ENCODE peak calls at places on chromosome 2, in ten cellular contexts. One of them, this sample, is unnamed.

GRCh38 chr2:178865121-178865520 is 57.9 kb upstream of the TTN start:
- DNase-seq in NCI-H1105 treated with DMSO at 0.1 percent for 48 hours: no peak
- DNase-seq in left lung: no peak
- DNase-seq in adipocyte: no peak
- DNase-seq in caudate nucleus: no peak
- DNase-seq in EH: peak
- DNase-seq in nephron progenitor cell: no peak
- DNase-seq in AG04450: no peak
- DNase-seq in activated T-helper 1 cell treated with anti-CD3 and anti-CD28 coated beads, Interleukin-2, amount 50 U/mL, for 16 hours: no peak
- DNase-seq in progenitor cell of endocrine pancreas: no peak
- DNase-seq in this sample: no peak

GRCh38 chr2:33848486-33848885 is 249.4 kb upstream of the FAM98A start:
- DNase-seq in NCI-H1105 treated with DMSO at 0.1 percent for 48 hours: no peak
- DNase-seq in left lung: no peak
- DNase-seq in adipocyte: peak
- DNase-seq in caudate nucleus: no peak
- DNase-seq in EH: peak
- DNase-seq in nephron progenitor cell: no peak
- DNase-seq in AG04450: peak
- DNase-seq in activated T-helper 1 cell treated with anti-CD3 and anti-CD28 coated beads, Interleukin-2, amount 50 U/mL, for 16 hours: no peak
- DNase-seq in progenitor cell of endocrine pancreas: no peak
- DNase-seq in this sample: no peak

GRCh38 chr2:149645391-149645790 is 57.8 kb upstream of the MMADHC start:
- DNase-seq in NCI-H1105 treated with DMSO at 0.1 percent for 48 hours: no peak
- DNase-seq in left lung: no peak
- DNase-seq in adipocyte: peak
- DNase-seq in caudate nucleus: no peak
- DNase-seq in EH: peak
- DNase-seq in nephron progenitor cell: no peak
- DNase-seq in AG04450: no peak
- DNase-seq in activated T-helper 1 cell treated with anti-CD3 and anti-CD28 coated beads, Interleukin-2, amount 50 U/mL, for 16 hours: no peak
- DNase-seq in progenitor cell of endocrine pancreas: no peak
- DNase-seq in this sample: no peak

GRCh38 chr2:217774232-217774631 is 228.6 kb downstream of the TNS1 start:
- DNase-seq in NCI-H1105 treated with DMSO at 0.1 percent for 48 hours: no peak
- DNase-seq in left lung: no peak
- DNase-seq in adipocyte: no peak
- DNase-seq in caudate nucleus: no peak
- DNase-seq in EH: no peak
- DNase-seq in nephron progenitor cell: no peak
- DNase-seq in AG04450: no peak
- DNase-seq in activated T-helper 1 cell treated with anti-CD3 and anti-CD28 coated beads, Interleukin-2, amount 50 U/mL, for 16 hours: no peak
- DNase-seq in progenitor cell of endocrine pancreas: no peak
- DNase-seq in this sample: no peak

GRCh38 chr2:42298132-42298531 is 62.9 kb downstream of the COX7A2L start:
- DNase-seq in NCI-H1105 treated with DMSO at 0.1 percent for 48 hours: no peak
- DNase-seq in left lung: no peak
- DNase-seq in adipocyte: peak
- DNase-seq in caudate nucleus: no peak
- DNase-seq in EH: peak
- DNase-seq in nephron progenitor cell: no peak
- DNase-seq in AG04450: no peak
- DNase-seq in activated T-helper 1 cell treated with anti-CD3 and anti-CD28 coated beads, Interleukin-2, amount 50 U/mL, for 16 hours: no peak
- DNase-seq in progenitor cell of endocrine pancreas: no peak
- DNase-seq in this sample: no peak

GRCh38 chr2:44295113-44295512 is 19.8 kb downstream of the SLC3A1 start:
- DNase-seq in NCI-H1105 treated with DMSO at 0.1 percent for 48 hours: no peak
- DNase-seq in left lung: no peak
- DNase-seq in adipocyte: no peak
- DNase-seq in caudate nucleus: no peak
- DNase-seq in EH: no peak
- DNase-seq in nephron progenitor cell: no peak
- DNase-seq in AG04450: no peak
- DNase-seq in activated T-helper 1 cell treated with anti-CD3 and anti-CD28 coated beads, Interleukin-2, amount 50 U/mL, for 16 hours: no peak
- DNase-seq in progenitor cell of endocrine pancreas: no peak
- DNase-seq in this sample: no peak

GRCh38 chr2:219228026-219228744 is 1.3 kb downstream of the ATG9A start:
- DNase-seq in NCI-H1105 treated with DMSO at 0.1 percent for 48 hours: no peak
- DNase-seq in left lung: no peak
- DNase-seq in adipocyte: peak
- DNase-seq in caudate nucleus: no peak
- DNase-seq in EH: peak
- DNase-seq in nephron progenitor cell: no peak
- DNase-seq in AG04450: no peak
- DNase-seq in activated T-helper 1 cell treated with anti-CD3 and anti-CD28 coated beads, Interleukin-2, amount 50 U/mL, for 16 hours: no peak
- DNase-seq in progenitor cell of endocrine pancreas: no peak
- DNase-seq in this sample: no peak

GRCh38 chr2:166373105-166373504 is 2.6 kb downstream of the SCN9A start:
- DNase-seq in NCI-H1105 treated with DMSO at 0.1 percent for 48 hours: peak
- DNase-seq in left lung: no peak
- DNase-seq in adipocyte: no peak
- DNase-seq in caudate nucleus: no peak
- DNase-seq in EH: no peak
- DNase-seq in nephron progenitor cell: no peak
- DNase-seq in AG04450: no peak
- DNase-seq in activated T-helper 1 cell treated with anti-CD3 and anti-CD28 coated beads, Interleukin-2, amount 50 U/mL, for 16 hours: no peak
- DNase-seq in progenitor cell of endocrine pancreas: no peak
- DNase-seq in this sample: no peak

GRCh38 chr2:107197601-107198000 is 311.6 kb upstream of the ST6GAL2 start:
- DNase-seq in NCI-H1105 treated with DMSO at 0.1 percent for 48 hours: peak
- DNase-seq in left lung: no peak
- DNase-seq in adipocyte: no peak
- DNase-seq in caudate nucleus: no peak
- DNase-seq in EH: no peak
- DNase-seq in nephron progenitor cell: no peak
- DNase-seq in AG04450: no peak
- DNase-seq in activated T-helper 1 cell treated with anti-CD3 and anti-CD28 coated beads, Interleukin-2, amount 50 U/mL, for 16 hours: no peak
- DNase-seq in progenitor cell of endocrine pancreas: no peak
- DNase-seq in this sample: no peak

GRCh38 chr2:217527586-217528202 is 475.1 kb downstream of the TNS1 start:
- DNase-seq in NCI-H1105 treated with DMSO at 0.1 percent for 48 hours: no peak
- DNase-seq in left lung: no peak
- DNase-seq in adipocyte: peak
- DNase-seq in caudate nucleus: no peak
- DNase-seq in EH: peak
- DNase-seq in nephron progenitor cell: no peak
- DNase-seq in AG04450: no peak
- DNase-seq in activated T-helper 1 cell treated with anti-CD3 and anti-CD28 coated beads, Interleukin-2, amount 50 U/mL, for 16 hours: no peak
- DNase-seq in progenitor cell of endocrine pancreas: no peak
- DNase-seq in this sample: no peak

GRCh38 chr2:95044598-95044997 is 19.1 kb downstream of the MAL start:
- DNase-seq in NCI-H1105 treated with DMSO at 0.1 percent for 48 hours: no peak
- DNase-seq in left lung: no peak
- DNase-seq in adipocyte: no peak
- DNase-seq in caudate nucleus: no peak
- DNase-seq in EH: no peak
- DNase-seq in nephron progenitor cell: no peak
- DNase-seq in AG04450: no peak
- DNase-seq in activated T-helper 1 cell treated with anti-CD3 and anti-CD28 coated beads, Interleukin-2, amount 50 U/mL, for 16 hours: no peak
- DNase-seq in progenitor cell of endocrine pancreas: no peak
- DNase-seq in this sample: no peak

GRCh38 chr2:20326163-20326780 is 24.4 kb downstream of the PUM2 start:
- DNase-seq in NCI-H1105 treated with DMSO at 0.1 percent for 48 hours: peak
- DNase-seq in left lung: no peak
- DNase-seq in adipocyte: peak
- DNase-seq in caudate nucleus: no peak
- DNase-seq in EH: peak
- DNase-seq in nephron progenitor cell: peak
- DNase-seq in AG04450: peak
- DNase-seq in activated T-helper 1 cell treated with anti-CD3 and anti-CD28 coated beads, Interleukin-2, amount 50 U/mL, for 16 hours: no peak
- DNase-seq in progenitor cell of endocrine pancreas: no peak
- DNase-seq in this sample: no peak

GRCh38 chr2:166135152-166135848 is 7.5 kb upstream of the SCN1A start:
- DNase-seq in NCI-H1105 treated with DMSO at 0.1 percent for 48 hours: no peak
- DNase-seq in left lung: no peak
- DNase-seq in adipocyte: no peak
- DNase-seq in caudate nucleus: no peak
- DNase-seq in EH: no peak
- DNase-seq in nephron progenitor cell: no peak
- DNase-seq in AG04450: no peak
- DNase-seq in activated T-helper 1 cell treated with anti-CD3 and anti-CD28 coated beads, Interleukin-2, amount 50 U/mL, for 16 hours: no peak
- DNase-seq in progenitor cell of endocrine pancreas: no peak
- DNase-seq in this sample: no peak

GRCh38 chr2:33477473-33478468 is 1.3 kb downstream of the RASGRP3 start:
- DNase-seq in NCI-H1105 treated with DMSO at 0.1 percent for 48 hours: no peak
- DNase-seq in left lung: peak
- DNase-seq in adipocyte: no peak
- DNase-seq in caudate nucleus: no peak
- DNase-seq in EH: no peak
- DNase-seq in nephron progenitor cell: no peak
- DNase-seq in AG04450: no peak
- DNase-seq in activated T-helper 1 cell treated with anti-CD3 and anti-CD28 coated beads, Interleukin-2, amount 50 U/mL, for 16 hours: no peak
- DNase-seq in progenitor cell of endocrine pancreas: no peak
- DNase-seq in this sample: no peak

GRCh38 chr2:20796374-20796791 is 26.5 kb downstream of the LDAH start:
- DNase-seq in NCI-H1105 treated with DMSO at 0.1 percent for 48 hours: no peak
- DNase-seq in left lung: no peak
- DNase-seq in adipocyte: peak
- DNase-seq in caudate nucleus: no peak
- DNase-seq in EH: peak
- DNase-seq in nephron progenitor cell: no peak
- DNase-seq in AG04450: no peak
- DNase-seq in activated T-helper 1 cell treated with anti-CD3 and anti-CD28 coated beads, Interleukin-2, amount 50 U/mL, for 16 hours: no peak
- DNase-seq in progenitor cell of endocrine pancreas: no peak
- DNase-seq in this sample: no peak

GRCh38 chr2:164014068-164014577 is 278.3 kb upstream of the FIGN start:
- DNase-seq in NCI-H1105 treated with DMSO at 0.1 percent for 48 hours: no peak
- DNase-seq in left lung: no peak
- DNase-seq in adipocyte: no peak
- DNase-seq in caudate nucleus: peak
- DNase-seq in EH: no peak
- DNase-seq in nephron progenitor cell: no peak
- DNase-seq in AG04450: no peak
- DNase-seq in activated T-helper 1 cell treated with anti-CD3 and anti-CD28 coated beads, Interleukin-2, amount 50 U/mL, for 16 hours: no peak
- DNase-seq in progenitor cell of endocrine pancreas: no peak
- DNase-seq in this sample: no peak

GRCh38 chr2:199433204-199433832 is 24.4 kb downstream of the SATB2 start:
- DNase-seq in NCI-H1105 treated with DMSO at 0.1 percent for 48 hours: no peak
- DNase-seq in left lung: no peak
- DNase-seq in adipocyte: no peak
- DNase-seq in caudate nucleus: no peak
- DNase-seq in EH: no peak
- DNase-seq in nephron progenitor cell: no peak
- DNase-seq in AG04450: no peak
- DNase-seq in activated T-helper 1 cell treated with anti-CD3 and anti-CD28 coated beads, Interleukin-2, amount 50 U/mL, for 16 hours: no peak
- DNase-seq in progenitor cell of endocrine pancreas: no peak
- DNase-seq in this sample: no peak

GRCh38 chr2:19876751-19877150 is 25.0 kb downstream of the TTC32 start:
- DNase-seq in NCI-H1105 treated with DMSO at 0.1 percent for 48 hours: no peak
- DNase-seq in left lung: no peak
- DNase-seq in adipocyte: no peak
- DNase-seq in caudate nucleus: no peak
- DNase-seq in EH: no peak
- DNase-seq in nephron progenitor cell: no peak
- DNase-seq in AG04450: no peak
- DNase-seq in activated T-helper 1 cell treated with anti-CD3 and anti-CD28 coated beads, Interleukin-2, amount 50 U/mL, for 16 hours: no peak
- DNase-seq in progenitor cell of endocrine pancreas: no peak
- DNase-seq in this sample: no peak